ENCODE peak calls at places on chromosomes 16 and 17, in four cellular contexts. U is NCI-H524; S is heart right ventricle; W is activated CD4-positive, alpha-beta T cell treated with anti-CD3 and anti-CD28 coated beads, Interleukin-2, amount 50 U/mL, for 4 hours. N is an unnamed sample.

GRCh38 chr16:14109782-14110727 is 38.9 kb downstream of the MRTFB start:
- DNase-seq in W (no peak), S (no peak), U (no peak), N (no peak)

GRCh38 chr17:49015924-49016774 is 19.0 kb downstream of the IGF2BP1 start:
- DNase-seq in W (no peak), U (no peak), S (no peak), N (no peak)

GRCh38 chr17:77185137-77185536 is 44.4 kb downstream of the SEC14L1 start:
- DNase-seq in U (no peak), S (no peak), W (no peak), N (no peak)

GRCh38 chr17:63751806-63752205 is 10.2 kb upstream of the STRADA start:
- DNase-seq in W (no peak), U (no peak), S (no peak), N (no peak)

GRCh38 chr17:75059369-75060345 is 12.6 kb downstream of the KCTD2 start:
- DNase-seq in U (peak), S (peak), W (no peak), N (no peak)

GRCh38 chr16:67161595-67162058 is 1.9 kb downstream of the FBXL8 start:
- DNase-seq in U (no peak), W (no peak), S (no peak), N (no peak)

GRCh38 chr17:4709794-4710692 is at the start of gene ARRB2:
- DNase-seq in S (peak), W (peak), U (peak), N (peak)

GRCh38 chr16:50469121-50469743 is 79.0 kb upstream of the NKD1 start:
- DNase-seq in S (no peak), U (no peak), W (no peak), N (no peak)

GRCh38 chr17:45086865-45087495 is 25.9 kb downstream of the NMT1 start:
- DNase-seq in W (no peak), S (no peak), U (no peak), N (no peak)

N was measured in activated T-cell treated with anti-CD3 and anti-CD28 coated beads for 4 hours.